ENCODE peak calls at places on chromosomes 7 and 10, in six cellular contexts. R is breast epithelium, D is uterus, P is body of pancreas, T is transverse colon, K is ovary. Z is an unnamed sample.

GRCh38 chr7:143504215-143504936 is 26.7 kb downstream of the TAS2R41 start:
- DNase-seq in R (no peak), D (no peak), T (no peak), K (no peak), P (no peak), Z (no peak)

GRCh38 chr7:48365010-48365409 is 193.8 kb downstream of the ABCA13 start:
- DNase-seq in T (no peak), K (no peak), D (no peak), P (no peak), R (no peak), Z (no peak)

GRCh38 chr10:113630929-113631533 is 32.8 kb downstream of the NRAP start:
- DNase-seq in R (no peak), T (no peak), P (no peak), K (no peak), D (no peak), Z (no peak)

GRCh38 chr10:132562177-132562915 is 24.8 kb downstream of the INPP5A start:
- DNase-seq in R (no peak), T (no peak), D (no peak), P (no peak), K (no peak), Z (no peak)

GRCh38 chr10:24382979-24383663 is 174.2 kb downstream of the KIAA1217 start:
- DNase-seq in P (no peak), K (no peak), T (peak; percentile 22), D (no peak), R (peak; percentile 63), Z (no peak)

GRCh38 chr7:24728121-24728500 is 29.2 kb downstream of the GSDME start:
- DNase-seq in R (no peak), K (no peak), T (no peak), P (no peak), D (no peak), Z (peak; percentile 11)

GRCh38 chr10:31508882-31509281 is 189.9 kb downstream of the ZEB1 start:
- DNase-seq in R (no peak), T (no peak), D (no peak), K (no peak), P (no peak), Z (no peak)

GRCh38 chr7:25659841-25660240 is 431.6 kb upstream of the NPVF start:
- DNase-seq in P (no peak), D (peak; percentile 50), T (no peak), K (no peak), R (no peak), Z (no peak)

GRCh38 chr10:116567335-116567734 is 21.6 kb downstream of the PNLIP start:
- DNase-seq in P (no peak), D (no peak), K (no peak), T (no peak), R (no peak), Z (no peak)

GRCh38 chr10:69757553-69758309 is 44.0 kb upstream of the COL13A1 start:
- DNase-seq in P (peak; percentile 13), R (no peak), K (peak; percentile 42), D (peak; percentile 21), T (no peak), Z (no peak)

GRCh38 chr7:953547-954327 is 743 bp downstream of the ADAP1 start:
- DNase-seq in R (peak; percentile 68), P (peak; percentile 51), K (no peak), T (peak; percentile 83), D (no peak), Z (no peak)

GRCh38 chr10:106134326-106135000 is 1030.0 kb downstream of the SORCS1 start:
- DNase-seq in R (no peak), P (no peak), D (no peak), K (no peak), T (no peak), Z (no peak)

GRCh38 chr10:109941193-109941872 is 18.0 kb upstream of the XPNPEP1 start:
- DNase-seq in K (no peak), D (no peak), R (no peak), P (no peak), T (no peak), Z (no peak)

GRCh38 chr10:79027147-79028055 is 41.4 kb upstream of the ZMIZ1 start:
- DNase-seq in K (peak; percentile 14), T (no peak), D (no peak), R (no peak), P (peak; percentile 34), Z (peak; percentile 44)

GRCh38 chr7:19621740-19622139 is 87.1 kb downstream of the POLR1F start:
- DNase-seq in T (no peak), D (no peak), K (no peak), R (no peak), P (no peak), Z (no peak)

GRCh38 chr7:1747004-1747801 is 77.1 kb downstream of the ELFN1 start:
- DNase-seq in R (no peak), D (no peak), K (no peak), P (no peak), T (no peak), Z (no peak)

GRCh38 chr10:60434418-60435046 is 44.9 kb upstream of the ANK3 start:
- DNase-seq in R (no peak), D (peak; percentile 18), K (peak; percentile 39), T (peak; percentile 28), P (peak; percentile 58), Z (no peak)

GRCh38 chr10:127977368-127978009 is 70.6 kb downstream of the PTPRE start:
- DNase-seq in K (peak; percentile 50), D (peak; percentile 46), R (no peak), T (peak; percentile 55), P (peak; percentile 68), Z (no peak)

GRCh38 chr7:18886801-18887200 is 230.6 kb downstream of the TWIST1 start:
- DNase-seq in K (no peak), T (no peak), R (no peak), P (no peak), D (no peak), Z (no peak)

GRCh38 chr7:29408841-29409243 is 154.8 kb upstream of the PRR15 start:
- DNase-seq in P (peak; percentile 77), D (peak; percentile 44), K (peak; percentile 77), R (no peak), T (peak; percentile 48), Z (peak; percentile 78)

GRCh38 chr10:79285315-79286185 is 61.7 kb upstream of the PPIF start:
- DNase-seq in D (no peak), K (no peak), R (no peak), P (no peak), T (no peak), Z (peak; percentile 61)

DNA sequence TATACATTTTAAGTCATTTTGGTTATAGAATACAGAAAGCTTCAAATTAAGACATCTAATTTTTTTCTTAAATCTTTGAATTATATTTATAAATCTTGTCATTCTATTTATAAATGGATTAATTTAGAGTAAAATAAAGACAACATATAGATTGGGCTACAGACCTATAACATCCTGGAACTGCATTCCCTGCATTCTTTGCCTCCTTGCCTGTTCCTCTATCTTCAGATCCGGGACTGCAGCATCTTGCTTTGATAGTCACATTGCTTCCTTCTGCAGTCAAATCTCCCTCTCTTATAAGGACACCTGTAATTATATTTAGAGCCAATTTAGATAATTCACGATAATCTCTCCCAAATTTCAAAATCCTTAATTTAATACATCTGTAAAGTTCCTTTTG is 64.2 kb downstream of the ATRNL1 start:
- DNase-seq in T (no peak), K (no peak), R (no peak), D (no peak), P (no peak), Z (no peak)
- H3K4me1 ChIP-seq in T (no peaks in the 10 kb centered on the region), K (no peaks in the 10 kb centered on the region), R (no peaks in the 10 kb centered on the region), D (no peaks in the 10 kb centered on the region), P (no peaks in the 10 kb centered on the region), Z (no peaks in the 10 kb centered on the region)

DNA sequence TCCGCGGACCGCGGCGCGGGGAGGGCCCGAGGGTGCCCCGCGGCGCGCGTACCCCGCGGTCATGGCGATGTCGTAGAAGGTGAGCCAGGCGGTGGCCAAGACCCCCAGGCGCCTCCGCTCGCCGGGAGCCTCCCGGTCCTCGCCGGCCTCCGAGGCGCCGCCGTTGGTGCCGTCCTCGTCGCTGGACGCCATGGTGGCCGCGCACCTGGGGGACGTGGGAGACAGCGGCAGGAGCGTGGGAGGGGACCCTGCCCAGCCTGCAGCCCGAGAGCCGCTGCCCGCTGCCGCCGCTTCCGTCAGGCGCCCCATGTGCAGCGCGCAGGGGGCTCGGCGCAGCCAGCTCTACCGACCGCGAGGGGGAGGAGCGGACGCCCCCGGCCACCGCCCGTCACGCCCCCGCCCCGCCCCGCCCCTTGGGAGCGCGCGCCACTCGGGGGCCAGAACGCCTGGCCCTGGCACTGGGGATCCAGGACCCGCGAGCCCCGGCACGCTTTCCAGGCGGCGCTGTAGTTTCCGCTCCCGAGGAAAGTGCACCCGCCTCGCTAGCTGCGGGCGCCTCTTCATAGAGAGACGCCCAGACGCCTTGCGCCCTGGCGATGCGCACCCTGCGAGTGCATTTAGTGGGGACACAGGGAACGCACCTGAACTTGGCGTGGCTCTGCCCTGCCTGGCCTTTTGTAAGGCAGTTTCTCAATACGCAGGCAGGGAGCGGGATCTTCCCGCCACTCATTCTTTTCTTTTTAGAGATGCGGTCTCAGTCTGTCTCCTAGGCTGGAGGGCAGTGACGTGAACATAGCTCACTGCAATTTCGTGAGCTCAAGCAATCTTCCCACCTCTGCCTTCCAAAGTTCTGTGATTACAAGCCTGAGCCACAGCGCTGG is at the start of gene HACD1:
- DNase-seq in D (peak; percentile 61), P (peak; percentile 65), K (peak; percentile 55), R (peak; percentile 57), T (peak; percentile 73), Z (peak; percentile 76)
- TF ChIP-seq POLR2A in D (peak; percentile 44), P (peak; percentile 30), K (no peak), R (no peak), T (peak; percentile 35), Z (no peak)

DNA sequence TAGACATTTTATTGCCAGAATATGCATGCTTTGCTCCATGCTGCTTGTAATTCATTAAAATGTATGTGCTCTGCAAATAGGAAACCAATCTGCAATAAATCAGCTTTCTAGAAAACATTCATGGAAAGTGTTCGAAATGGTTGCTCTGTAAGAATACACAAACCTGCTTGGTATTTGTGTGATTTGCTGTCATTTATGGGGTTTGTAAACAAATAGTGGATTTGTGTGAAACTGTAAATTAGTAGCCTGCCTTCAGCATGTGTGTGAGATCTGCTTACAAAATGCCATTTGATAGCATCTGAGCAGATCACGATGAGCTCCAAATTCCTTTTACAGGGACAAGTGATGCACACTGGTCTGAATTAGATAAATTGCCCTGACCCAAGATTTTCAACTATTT is 219.1 kb upstream of the CSTF2T start:
- DNase-seq in T (no peak), D (no peak), K (no peak), R (no peak), P (no peak), Z (no peak)
- H3K4me1 ChIP-seq in T (no peaks in the 10 kb centered on the region), D (peaks cover 4% of the 10 kb centered on the region), K (peaks cover 3% of the 10 kb centered on the region), R (no peaks in the 10 kb centered on the region), P (peaks cover 8% of the 10 kb centered on the region), Z (no peaks in the 10 kb centered on the region)

DNA sequence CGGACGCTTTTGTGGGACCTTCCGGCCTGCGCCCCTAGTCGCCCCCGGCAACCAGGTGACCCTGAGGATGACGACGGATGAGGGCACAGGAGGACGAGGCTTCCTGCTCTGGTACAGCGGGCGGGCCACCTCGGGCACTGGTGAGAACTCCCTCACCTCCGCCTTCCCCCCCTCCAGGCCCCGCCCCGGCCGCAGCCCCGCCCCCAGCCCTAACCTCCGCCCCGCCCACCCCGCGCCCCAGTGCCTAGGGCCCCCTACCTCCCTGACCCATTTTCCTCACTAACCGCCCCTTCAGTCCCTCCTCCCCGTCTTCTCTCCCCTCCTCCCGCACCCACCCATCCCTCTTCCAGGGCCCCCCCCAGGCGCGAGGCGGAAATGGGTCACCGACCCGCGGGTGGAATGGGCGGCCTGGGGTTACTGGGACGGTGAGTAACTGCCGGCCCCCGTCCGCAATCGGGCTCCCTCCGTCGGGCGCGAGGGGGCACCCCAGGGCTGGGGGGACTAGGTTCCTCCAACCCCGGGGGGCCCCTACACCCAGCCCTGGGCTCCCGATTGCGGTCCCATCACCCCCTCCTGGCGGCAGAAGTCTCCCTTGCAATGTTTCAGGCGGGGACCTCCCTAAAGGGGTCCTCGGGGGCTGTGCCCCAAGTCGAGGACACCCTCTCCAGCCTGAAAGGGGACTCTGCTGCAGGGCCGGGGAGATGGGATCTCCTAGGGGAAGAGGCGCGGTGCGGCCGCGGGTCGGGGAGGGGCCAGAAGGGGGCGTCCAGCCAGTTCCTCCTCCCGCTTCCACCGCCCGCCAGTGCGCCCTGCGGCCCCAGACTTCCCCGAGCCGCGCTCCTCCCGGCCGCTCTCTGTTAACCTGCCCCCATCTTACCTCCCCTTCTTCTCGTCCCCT is 2.2 kb downstream of the PCOLCE start:
- DNase-seq in R (peak; percentile 69), P (peak; percentile 78), K (peak; percentile 84), T (peak; percentile 82), D (peak; percentile 85), Z (peak; percentile 82)
- TF ChIP-seq POLR2A in R (peak; percentile 47), P (peak; percentile 50), K (peak; percentile 81), T (peak; percentile 25), D (peak; percentile 75), Z (no peak)